ENCODE peak calls at places on chromosomes 4 and X, in eight cellular contexts. H is ELR; Y is astrocyte of the spinal cord; I is activated gamma-delta T cell treated with Interleukin-2 at 50 U/mL for 16 hours; L is naive thymus-derived CD8-positive, alpha-beta T cell; S is H4; N is SW 1271; X is lower leg skin. K is an unnamed sample.

GRCh38 chr4:154998284-154998683 is 210.2 kb upstream of the NPY2R start:
- DNase-seq in L (no peak), X (no peak), S (no peak), Y (no peak), I (no peak), N (no peak), H (peak; percentile 62), K (no peak)

GRCh38 chrX:55039471-55039870 is 8.7 kb upstream of the ALAS2 start:
- DNase-seq in I (no peak), S (no peak), X (no peak), Y (no peak), L (no peak), H (no peak), N (no peak), K (no peak)

GRCh38 chr4:183507928-183508327 is 3.1 kb downstream of the ING2 start:
- DNase-seq in N (no peak), H (no peak), X (no peak), S (no peak), L (no peak), Y (no peak), I (no peak), K (no peak)

GRCh38 chr4:182533948-182534347 is 290.7 kb downstream of the TENM3 start:
- DNase-seq in X (no peak), N (no peak), S (no peak), H (peak; percentile 71), I (no peak), Y (peak; percentile 28), L (no peak), K (no peak)

GRCh38 chrX:104315555-104315954 is 60.8 kb upstream of the ESX1 start:
- DNase-seq in Y (peak; percentile 68), L (no peak), X (no peak), S (no peak), I (no peak), N (peak; percentile 59), H (peak; percentile 82), K (peak; percentile 29)

GRCh38 chr4:59161249-59161648 is 2038.9 kb upstream of the ADGRL3 start:
- DNase-seq in Y (no peak), N (no peak), H (no peak), I (no peak), S (no peak), X (no peak), L (no peak), K (no peak)

GRCh38 chrX:22155126-22155525 is 117.6 kb upstream of the CBLL2 start:
- DNase-seq in I (no peak), Y (no peak), N (no peak), X (no peak), L (no peak), S (no peak), H (no peak), K (peak; percentile 70)

GRCh38 chr4:22635692-22636091 is 57.0 kb upstream of the GBA3 start:
- DNase-seq in N (no peak), H (no peak), Y (no peak), I (no peak), L (no peak), S (no peak), X (no peak), K (no peak)

K was measured in Caki2.